ENCODE peak calls at places on chromosomes 13 and 19, in ten cellular contexts. One of them, this sample, is unnamed.

GRCh38 chr13:110689041-110689440 is 16.9 kb downstream of the CARS2 start:
- DNase-seq in AG04449: no peak
- DNase-seq in CD8-positive, alpha-beta T cell: no peak
- DNase-seq in fibroblast of the aortic adventitia: no peak
- DNase-seq in IMR-90: no peak
- DNase-seq in DND-41: no peak
- DNase-seq in spleen: peak; percentile 30
- DNase-seq in choroid plexus epithelial cell: no peak
- DNase-seq in AG04450: no peak
- DNase-seq in cardiac fibroblast: no peak
- DNase-seq in this sample: no peak

GRCh38 chr13:84032116-84032515 is 149.8 kb upstream of the SLITRK1 start:
- DNase-seq in AG04449: no peak
- DNase-seq in CD8-positive, alpha-beta T cell: no peak
- DNase-seq in fibroblast of the aortic adventitia: peak; percentile 1
- DNase-seq in IMR-90: no peak
- DNase-seq in DND-41: no peak
- DNase-seq in spleen: no peak
- DNase-seq in choroid plexus epithelial cell: peak; percentile 12
- DNase-seq in AG04450: no peak
- DNase-seq in cardiac fibroblast: no peak
- DNase-seq in this sample: no peak

GRCh38 chr13:39051157-39051556 is 12.9 kb downstream of the NHLRC3 start:
- DNase-seq in AG04449: peak; percentile 12
- DNase-seq in CD8-positive, alpha-beta T cell: no peak
- DNase-seq in fibroblast of the aortic adventitia: peak; percentile 61
- DNase-seq in IMR-90: peak; percentile 50
- DNase-seq in DND-41: no peak
- DNase-seq in spleen: no peak
- DNase-seq in choroid plexus epithelial cell: peak; percentile 73
- DNase-seq in AG04450: no peak
- DNase-seq in cardiac fibroblast: peak; percentile 67
- DNase-seq in this sample: peak; percentile 55

GRCh38 chr13:89982406-89983085 is 1364.9 kb upstream of the MIR17HG start:
- DNase-seq in AG04449: no peak
- DNase-seq in CD8-positive, alpha-beta T cell: no peak
- DNase-seq in fibroblast of the aortic adventitia: peak; percentile 25
- DNase-seq in IMR-90: no peak
- DNase-seq in DND-41: no peak
- DNase-seq in spleen: no peak
- DNase-seq in choroid plexus epithelial cell: peak; percentile 83
- DNase-seq in AG04450: no peak
- DNase-seq in cardiac fibroblast: peak; percentile 81
- DNase-seq in this sample: peak; percentile 40

GRCh38 chr19:14354445-14354844 is 26.8 kb upstream of the ADGRE5 start:
- DNase-seq in AG04449: no peak
- DNase-seq in CD8-positive, alpha-beta T cell: no peak
- DNase-seq in fibroblast of the aortic adventitia: no peak
- DNase-seq in IMR-90: no peak
- DNase-seq in DND-41: no peak
- DNase-seq in spleen: no peak
- DNase-seq in choroid plexus epithelial cell: no peak
- DNase-seq in AG04450: no peak
- DNase-seq in cardiac fibroblast: no peak
- DNase-seq in this sample: no peak

GRCh38 chr13:99898421-99898820 is 73.1 kb downstream of the ZIC5 start:
- DNase-seq in AG04449: no peak
- DNase-seq in CD8-positive, alpha-beta T cell: no peak
- DNase-seq in fibroblast of the aortic adventitia: no peak
- DNase-seq in IMR-90: no peak
- DNase-seq in DND-41: no peak
- DNase-seq in spleen: no peak
- DNase-seq in choroid plexus epithelial cell: no peak
- DNase-seq in AG04450: no peak
- DNase-seq in cardiac fibroblast: no peak
- DNase-seq in this sample: no peak

GRCh38 chr13:50132937-50133276 is 117.7 kb downstream of the KCNRG start:
- DNase-seq in AG04449: no peak
- DNase-seq in CD8-positive, alpha-beta T cell: no peak
- DNase-seq in fibroblast of the aortic adventitia: no peak
- DNase-seq in IMR-90: no peak
- DNase-seq in DND-41: no peak
- DNase-seq in spleen: no peak
- DNase-seq in choroid plexus epithelial cell: no peak
- DNase-seq in AG04450: no peak
- DNase-seq in cardiac fibroblast: no peak
- DNase-seq in this sample: no peak

GRCh38 chr19:980133-980998 is 3.8 kb upstream of the WDR18 start:
- DNase-seq in AG04449: no peak
- DNase-seq in CD8-positive, alpha-beta T cell: no peak
- DNase-seq in fibroblast of the aortic adventitia: no peak
- DNase-seq in IMR-90: no peak
- DNase-seq in DND-41: no peak
- DNase-seq in spleen: no peak
- DNase-seq in choroid plexus epithelial cell: peak; percentile 64
- DNase-seq in AG04450: no peak
- DNase-seq in cardiac fibroblast: no peak
- DNase-seq in this sample: no peak

GRCh38 chr19:38009650-38010229 is 102.7 kb downstream of the SIPA1L3 start:
- DNase-seq in AG04449: no peak
- DNase-seq in CD8-positive, alpha-beta T cell: no peak
- DNase-seq in fibroblast of the aortic adventitia: no peak
- DNase-seq in IMR-90: no peak
- DNase-seq in DND-41: no peak
- DNase-seq in spleen: no peak
- DNase-seq in choroid plexus epithelial cell: no peak
- DNase-seq in AG04450: no peak
- DNase-seq in cardiac fibroblast: no peak
- DNase-seq in this sample: no peak

GRCh38 chr13:73958657-73959397 is 175.4 kb downstream of the KLF12 start:
- DNase-seq in AG04449: no peak
- DNase-seq in CD8-positive, alpha-beta T cell: no peak
- DNase-seq in fibroblast of the aortic adventitia: no peak
- DNase-seq in IMR-90: no peak
- DNase-seq in DND-41: no peak
- DNase-seq in spleen: no peak
- DNase-seq in choroid plexus epithelial cell: no peak
- DNase-seq in AG04450: no peak
- DNase-seq in cardiac fibroblast: no peak
- DNase-seq in this sample: no peak

GRCh38 chr19:7789447-7789846 is 26.4 kb downstream of the CLEC4M start:
- DNase-seq in AG04449: no peak
- DNase-seq in CD8-positive, alpha-beta T cell: peak; percentile 35
- DNase-seq in fibroblast of the aortic adventitia: no peak
- DNase-seq in IMR-90: no peak
- DNase-seq in DND-41: no peak
- DNase-seq in spleen: peak; percentile 81
- DNase-seq in choroid plexus epithelial cell: no peak
- DNase-seq in AG04450: no peak
- DNase-seq in cardiac fibroblast: no peak
- DNase-seq in this sample: no peak

GRCh38 chr13:95207769-95208366 is 93.4 kb downstream of the ABCC4 start:
- DNase-seq in AG04449: no peak
- DNase-seq in CD8-positive, alpha-beta T cell: no peak
- DNase-seq in fibroblast of the aortic adventitia: no peak
- DNase-seq in IMR-90: no peak
- DNase-seq in DND-41: no peak
- DNase-seq in spleen: no peak
- DNase-seq in choroid plexus epithelial cell: no peak
- DNase-seq in AG04450: no peak
- DNase-seq in cardiac fibroblast: no peak
- DNase-seq in this sample: no peak

GRCh38 chr13:114011226-114011625 is 37.4 kb upstream of the C13orf46 start:
- DNase-seq in AG04449: no peak
- DNase-seq in CD8-positive, alpha-beta T cell: no peak
- DNase-seq in fibroblast of the aortic adventitia: no peak
- DNase-seq in IMR-90: no peak
- DNase-seq in DND-41: no peak
- DNase-seq in spleen: no peak
- DNase-seq in choroid plexus epithelial cell: no peak
- DNase-seq in AG04450: no peak
- DNase-seq in cardiac fibroblast: no peak
- DNase-seq in this sample: no peak

GRCh38 chr13:76799696-76800095 is 86.5 kb downstream of the KCTD12 start:
- DNase-seq in AG04449: no peak
- DNase-seq in CD8-positive, alpha-beta T cell: no peak
- DNase-seq in fibroblast of the aortic adventitia: no peak
- DNase-seq in IMR-90: no peak
- DNase-seq in DND-41: no peak
- DNase-seq in spleen: no peak
- DNase-seq in choroid plexus epithelial cell: peak; percentile 56
- DNase-seq in AG04450: no peak
- DNase-seq in cardiac fibroblast: peak; percentile 58
- DNase-seq in this sample: no peak

GRCh38 chr13:99367663-99368448 is 60.7 kb upstream of the GPR183 start:
- DNase-seq in AG04449: no peak
- DNase-seq in CD8-positive, alpha-beta T cell: peak; percentile 10
- DNase-seq in fibroblast of the aortic adventitia: no peak
- DNase-seq in IMR-90: no peak
- DNase-seq in DND-41: no peak
- DNase-seq in spleen: no peak
- DNase-seq in choroid plexus epithelial cell: no peak
- DNase-seq in AG04450: no peak
- DNase-seq in cardiac fibroblast: no peak
- DNase-seq in this sample: no peak

GRCh38 chr19:12782424-12783225 is 7.3 kb upstream of the HOOK2 start:
- DNase-seq in AG04449: no peak
- DNase-seq in CD8-positive, alpha-beta T cell: peak; percentile 90
- DNase-seq in fibroblast of the aortic adventitia: peak; percentile 91
- DNase-seq in IMR-90: peak; percentile 85
- DNase-seq in DND-41: peak; percentile 85
- DNase-seq in spleen: peak; percentile 98
- DNase-seq in choroid plexus epithelial cell: peak; percentile 89
- DNase-seq in AG04450: no peak
- DNase-seq in cardiac fibroblast: peak; percentile 96
- DNase-seq in this sample: peak; percentile 83

GRCh38 chr13:30792257-30793000 is 57.1 kb downstream of the ALOX5AP start:
- DNase-seq in AG04449: peak; percentile 69
- DNase-seq in CD8-positive, alpha-beta T cell: no peak
- DNase-seq in fibroblast of the aortic adventitia: peak; percentile 95
- DNase-seq in IMR-90: peak; percentile 94
- DNase-seq in DND-41: no peak
- DNase-seq in spleen: peak; percentile 80
- DNase-seq in choroid plexus epithelial cell: peak; percentile 98
- DNase-seq in AG04450: peak; percentile 92
- DNase-seq in cardiac fibroblast: peak; percentile 95
- DNase-seq in this sample: peak; percentile 95

DNA sequence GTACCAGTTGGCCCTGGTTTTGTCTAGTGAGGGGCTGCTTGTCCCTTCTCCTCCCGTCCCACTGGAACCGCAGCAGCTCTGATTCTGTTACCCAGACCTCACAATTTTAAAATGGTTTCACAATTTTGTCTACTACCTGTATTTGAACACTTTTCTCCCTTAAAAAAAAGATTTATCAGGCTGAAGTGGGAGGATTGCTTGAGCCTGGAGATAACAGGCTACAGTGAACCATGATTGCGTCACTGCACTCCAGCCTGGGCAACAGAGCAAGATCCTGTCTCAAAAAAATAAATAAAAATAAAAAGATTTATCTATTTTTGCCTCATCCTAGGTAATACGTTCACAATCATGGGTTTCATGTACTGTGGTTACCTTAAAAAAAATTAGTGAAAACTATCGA is 1.4 kb upstream of the IRF2BP1 start:
- DNase-seq in AG04449: no peak
- DNase-seq in CD8-positive, alpha-beta T cell: no peak
- DNase-seq in fibroblast of the aortic adventitia: peak; percentile 32
- DNase-seq in IMR-90: no peak
- DNase-seq in DND-41: no peak
- DNase-seq in spleen: no peak
- DNase-seq in choroid plexus epithelial cell: no peak
- DNase-seq in AG04450: no peak
- DNase-seq in cardiac fibroblast: no peak
- DNase-seq in this sample: no peak
- H3K4me3 ChIP-seq in AG04449: peak overlapping the region; percentile 78
- H3K4me3 ChIP-seq in CD8-positive, alpha-beta T cell: peak overlapping the region; percentile 87
- H3K4me3 ChIP-seq in fibroblast of the aortic adventitia: peak overlapping the region; percentile 87
- H3K4me3 ChIP-seq in IMR-90: peak overlapping the region; percentile 74
- H3K4me3 ChIP-seq in DND-41: peak overlapping the region; percentile 46
- H3K4me3 ChIP-seq in spleen: peak overlapping the region; percentile 76
- H3K4me3 ChIP-seq in choroid plexus epithelial cell: peak overlapping the region; percentile 63
- H3K4me3 ChIP-seq in AG04450: peak overlapping the region; percentile 73
- H3K4me3 ChIP-seq in cardiac fibroblast: no peak overlapping the region
- H3K4me3 ChIP-seq in this sample: peak overlapping the region; percentile 76

GRCh38 chr19:10551698-10552301 is 8.1 kb downstream of the ATG4D start:
- DNase-seq in AG04449: no peak
- DNase-seq in CD8-positive, alpha-beta T cell: peak; percentile 45
- DNase-seq in fibroblast of the aortic adventitia: peak; percentile 42
- DNase-seq in IMR-90: no peak
- DNase-seq in DND-41: peak; percentile 66
- DNase-seq in spleen: no peak
- DNase-seq in choroid plexus epithelial cell: peak; percentile 46
- DNase-seq in AG04450: no peak
- DNase-seq in cardiac fibroblast: peak; percentile 56
- DNase-seq in this sample: peak; percentile 41
- TF ChIP-seq CTCF in AG04449: no peak
- TF ChIP-seq CTCF in CD8-positive, alpha-beta T cell: no peak
- TF ChIP-seq CTCF in fibroblast of the aortic adventitia: peak; percentile 29
- TF ChIP-seq CTCF in IMR-90: peak; percentile 25
- TF ChIP-seq CTCF in DND-41: peak; percentile 56
- TF ChIP-seq CTCF in spleen: no peak
- TF ChIP-seq CTCF in choroid plexus epithelial cell: peak; percentile 34
- TF ChIP-seq CTCF in AG04450: peak; percentile 6
- TF ChIP-seq CTCF in cardiac fibroblast: peak; percentile 30
- TF ChIP-seq CTCF in this sample: peak; percentile 34

GRCh38 chr19:19710506-19710905 is 22.4 kb downstream of the ZNF14 start:
- DNase-seq in AG04449: no peak
- DNase-seq in CD8-positive, alpha-beta T cell: no peak
- DNase-seq in fibroblast of the aortic adventitia: no peak
- DNase-seq in IMR-90: no peak
- DNase-seq in DND-41: no peak
- DNase-seq in spleen: no peak
- DNase-seq in choroid plexus epithelial cell: no peak
- DNase-seq in AG04450: no peak
- DNase-seq in cardiac fibroblast: no peak
- DNase-seq in this sample: no peak

GRCh38 chr19:19711306-19711933 is 21.5 kb downstream of the ZNF14 start:
- DNase-seq in AG04449: no peak
- DNase-seq in CD8-positive, alpha-beta T cell: no peak
- DNase-seq in fibroblast of the aortic adventitia: no peak
- DNase-seq in IMR-90: no peak
- DNase-seq in DND-41: no peak
- DNase-seq in spleen: no peak
- DNase-seq in choroid plexus epithelial cell: no peak
- DNase-seq in AG04450: no peak
- DNase-seq in cardiac fibroblast: no peak
- DNase-seq in this sample: no peak

GRCh38 chr19:19711934-19712828 is 20.7 kb downstream of the ZNF14 start:
- DNase-seq in AG04449: no peak
- DNase-seq in CD8-positive, alpha-beta T cell: no peak
- DNase-seq in fibroblast of the aortic adventitia: no peak
- DNase-seq in IMR-90: no peak
- DNase-seq in DND-41: no peak
- DNase-seq in spleen: no peak
- DNase-seq in choroid plexus epithelial cell: no peak
- DNase-seq in AG04450: no peak
- DNase-seq in cardiac fibroblast: no peak
- DNase-seq in this sample: no peak
- H3K4me3 ChIP-seq in AG04449: no peak overlapping the region
- H3K4me3 ChIP-seq in CD8-positive, alpha-beta T cell: no peak overlapping the region
- H3K4me3 ChIP-seq in fibroblast of the aortic adventitia: no peak overlapping the region
- H3K4me3 ChIP-seq in IMR-90: no peak overlapping the region
- H3K4me3 ChIP-seq in DND-41: no peak overlapping the region
- H3K4me3 ChIP-seq in spleen: no peak overlapping the region
- H3K4me3 ChIP-seq in choroid plexus epithelial cell: no peak overlapping the region
- H3K4me3 ChIP-seq in AG04450: no peak overlapping the region
- H3K4me3 ChIP-seq in cardiac fibroblast: no peak overlapping the region
- H3K4me3 ChIP-seq in this sample: no peak overlapping the region

GRCh38 chr19:11551603-11552235 is 7.3 kb downstream of the ELOF1 start:
- DNase-seq in AG04449: no peak
- DNase-seq in CD8-positive, alpha-beta T cell: no peak
- DNase-seq in fibroblast of the aortic adventitia: no peak
- DNase-seq in IMR-90: no peak
- DNase-seq in DND-41: peak; percentile 36
- DNase-seq in spleen: no peak
- DNase-seq in choroid plexus epithelial cell: no peak
- DNase-seq in AG04450: no peak
- DNase-seq in cardiac fibroblast: no peak
- DNase-seq in this sample: no peak
- TF ChIP-seq CTCF in AG04449: peak; percentile 68
- TF ChIP-seq CTCF in CD8-positive, alpha-beta T cell: no peak
- TF ChIP-seq CTCF in fibroblast of the aortic adventitia: peak; percentile 33
- TF ChIP-seq CTCF in IMR-90: peak; percentile 43
- TF ChIP-seq CTCF in DND-41: peak; percentile 66
- TF ChIP-seq CTCF in spleen: no peak
- TF ChIP-seq CTCF in choroid plexus epithelial cell: peak; percentile 70
- TF ChIP-seq CTCF in AG04450: peak; percentile 48
- TF ChIP-seq CTCF in cardiac fibroblast: peak; percentile 44
- TF ChIP-seq CTCF in this sample: peak; percentile 36

This sample was measured in AG10803.